ENCODE peak calls at places on chromosomes 5 and 9, in eight cellular contexts. One of them, this sample, is unnamed.

GRCh38 chr5:150625831-150626746 is 14.4 kb upstream of the SYNPO start:
- DNase-seq in K562: no peak
- DNase-seq in stomach: no peak
- DNase-seq in transverse colon: no peak
- DNase-seq in GM12878: peak
- DNase-seq in spleen: no peak
- DNase-seq in HCT116: no peak
- DNase-seq in HepG2: no peak
- DNase-seq in this sample: no peak

GRCh38 chr9:118985851-118986250 is 383.4 kb downstream of the BRINP1 start:
- DNase-seq in K562: no peak
- DNase-seq in stomach: no peak
- DNase-seq in transverse colon: no peak
- DNase-seq in GM12878: no peak
- DNase-seq in spleen: no peak
- DNase-seq in HCT116: no peak
- DNase-seq in HepG2: no peak
- DNase-seq in this sample: no peak

GRCh38 chr5:7494446-7495132 is 98.7 kb downstream of the ADCY2 start:
- DNase-seq in K562: no peak
- DNase-seq in stomach: no peak
- DNase-seq in transverse colon: no peak
- DNase-seq in GM12878: no peak
- DNase-seq in spleen: no peak
- DNase-seq in HCT116: no peak
- DNase-seq in HepG2: no peak
- DNase-seq in this sample: no peak

GRCh38 chr9:33719581-33720374 is 75.6 kb upstream of the PRSS3 start:
- DNase-seq in K562: peak
- DNase-seq in stomach: peak
- DNase-seq in transverse colon: no peak
- DNase-seq in GM12878: no peak
- DNase-seq in spleen: peak
- DNase-seq in HCT116: no peak
- DNase-seq in HepG2: peak
- DNase-seq in this sample: no peak

GRCh38 chr5:81180780-81181179 is 52.3 kb upstream of the CKMT2 start:
- DNase-seq in K562: no peak
- DNase-seq in stomach: no peak
- DNase-seq in transverse colon: no peak
- DNase-seq in GM12878: no peak
- DNase-seq in spleen: no peak
- DNase-seq in HCT116: no peak
- DNase-seq in HepG2: no peak
- DNase-seq in this sample: no peak

GRCh38 chr9:124286292-124286931 is 28.7 kb downstream of the NEK6 start:
- DNase-seq in K562: no peak
- DNase-seq in stomach: peak
- DNase-seq in transverse colon: peak
- DNase-seq in GM12878: peak
- DNase-seq in spleen: no peak
- DNase-seq in HCT116: peak
- DNase-seq in HepG2: no peak
- DNase-seq in this sample: no peak

GRCh38 chr9:120443489-120443888 is 136.5 kb downstream of the CDK5RAP2 start:
- DNase-seq in K562: no peak
- DNase-seq in stomach: no peak
- DNase-seq in transverse colon: no peak
- DNase-seq in GM12878: no peak
- DNase-seq in spleen: no peak
- DNase-seq in HCT116: no peak
- DNase-seq in HepG2: no peak
- DNase-seq in this sample: no peak

GRCh38 chr9:69452110-69452780 is 127.2 kb downstream of the ENTREP1 start:
- DNase-seq in K562: no peak
- DNase-seq in stomach: no peak
- DNase-seq in transverse colon: no peak
- DNase-seq in GM12878: no peak
- DNase-seq in spleen: no peak
- DNase-seq in HCT116: no peak
- DNase-seq in HepG2: no peak
- DNase-seq in this sample: no peak

GRCh38 chr5:61942462-61943049 is 363.4 kb upstream of the KIF2A start:
- DNase-seq in K562: no peak
- DNase-seq in stomach: no peak
- DNase-seq in transverse colon: no peak
- DNase-seq in GM12878: no peak
- DNase-seq in spleen: no peak
- DNase-seq in HCT116: no peak
- DNase-seq in HepG2: no peak
- DNase-seq in this sample: no peak

GRCh38 chr5:175860531-175861045 is 10.8 kb upstream of the CPLX2 start:
- DNase-seq in K562: no peak
- DNase-seq in stomach: no peak
- DNase-seq in transverse colon: no peak
- DNase-seq in GM12878: no peak
- DNase-seq in spleen: no peak
- DNase-seq in HCT116: no peak
- DNase-seq in HepG2: peak
- DNase-seq in this sample: no peak

GRCh38 chr5:30099634-30100033 is 1093.9 kb upstream of the CDH6 start:
- DNase-seq in K562: no peak
- DNase-seq in stomach: no peak
- DNase-seq in transverse colon: no peak
- DNase-seq in GM12878: no peak
- DNase-seq in spleen: no peak
- DNase-seq in HCT116: no peak
- DNase-seq in HepG2: no peak
- DNase-seq in this sample: no peak

GRCh38 chr5:90949469-90950358 is 391.1 kb downstream of the ADGRV1 start:
- DNase-seq in K562: no peak
- DNase-seq in stomach: no peak
- DNase-seq in transverse colon: no peak
- DNase-seq in GM12878: no peak
- DNase-seq in spleen: no peak
- DNase-seq in HCT116: no peak
- DNase-seq in HepG2: peak
- DNase-seq in this sample: no peak

GRCh38 chr5:179817071-179817840 is 3.4 kb upstream of the SQSTM1 start:
- DNase-seq in K562: no peak
- DNase-seq in stomach: no peak
- DNase-seq in transverse colon: no peak
- DNase-seq in GM12878: no peak
- DNase-seq in spleen: peak
- DNase-seq in HCT116: no peak
- DNase-seq in HepG2: no peak
- DNase-seq in this sample: no peak

GRCh38 chr9:103444157-103444556 is 449.0 kb downstream of the CYLC2 start:
- DNase-seq in K562: no peak
- DNase-seq in stomach: no peak
- DNase-seq in transverse colon: no peak
- DNase-seq in GM12878: no peak
- DNase-seq in spleen: no peak
- DNase-seq in HCT116: no peak
- DNase-seq in HepG2: no peak
- DNase-seq in this sample: no peak

GRCh38 chr5:1387876-1388275 is 43.0 kb upstream of the CLPTM1L start:
- DNase-seq in K562: no peak
- DNase-seq in stomach: no peak
- DNase-seq in transverse colon: no peak
- DNase-seq in GM12878: no peak
- DNase-seq in spleen: no peak
- DNase-seq in HCT116: no peak
- DNase-seq in HepG2: no peak
- DNase-seq in this sample: no peak

GRCh38 chr9:113988951-113989780 is 88.9 kb downstream of the AMBP start:
- DNase-seq in K562: no peak
- DNase-seq in stomach: no peak
- DNase-seq in transverse colon: no peak
- DNase-seq in GM12878: no peak
- DNase-seq in spleen: no peak
- DNase-seq in HCT116: no peak
- DNase-seq in HepG2: no peak
- DNase-seq in this sample: no peak

GRCh38 chr5:1383344-1383743 is 38.4 kb upstream of the CLPTM1L start:
- DNase-seq in K562: no peak
- DNase-seq in stomach: no peak
- DNase-seq in transverse colon: no peak
- DNase-seq in GM12878: no peak
- DNase-seq in spleen: peak
- DNase-seq in HCT116: no peak
- DNase-seq in HepG2: no peak
- DNase-seq in this sample: no peak

GRCh38 chr5:174457141-174457678 is 267.2 kb upstream of the MSX2 start:
- DNase-seq in K562: no peak
- DNase-seq in stomach: no peak
- DNase-seq in transverse colon: no peak
- DNase-seq in GM12878: no peak
- DNase-seq in spleen: no peak
- DNase-seq in HCT116: no peak
- DNase-seq in HepG2: no peak
- DNase-seq in this sample: no peak

GRCh38 chr5:153157156-153157555 is 333.3 kb upstream of the GRIA1 start:
- DNase-seq in K562: no peak
- DNase-seq in stomach: no peak
- DNase-seq in transverse colon: no peak
- DNase-seq in GM12878: no peak
- DNase-seq in spleen: no peak
- DNase-seq in HCT116: no peak
- DNase-seq in HepG2: no peak
- DNase-seq in this sample: no peak

DNA sequence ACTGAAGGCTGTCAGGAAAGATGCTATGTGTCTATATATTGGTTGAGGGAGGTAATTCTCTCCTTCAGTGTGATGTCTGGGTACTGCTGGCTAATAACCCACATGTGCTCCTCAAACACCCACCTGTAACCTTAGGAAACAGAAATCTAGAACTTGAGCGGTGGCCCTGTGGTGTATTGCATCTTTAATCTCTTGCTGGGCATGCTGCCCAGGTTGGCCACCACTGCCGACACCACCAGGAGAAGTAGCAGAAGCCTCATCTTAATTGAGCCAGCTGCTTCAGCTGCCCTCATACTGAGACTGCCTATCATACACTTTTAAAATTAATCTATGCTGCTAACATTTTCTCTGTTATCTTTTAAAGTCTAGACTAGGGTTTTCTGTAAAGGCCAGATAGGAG is 103.5 kb upstream of the C5orf63 start:
- DNase-seq in K562: no peak
- DNase-seq in stomach: no peak
- DNase-seq in transverse colon: no peak
- DNase-seq in GM12878: no peak
- DNase-seq in spleen: no peak
- DNase-seq in HCT116: no peak
- DNase-seq in HepG2: no peak
- DNase-seq in this sample: no peak
- TF ChIP-seq POLR2AphosphoS5 in K562: no peak
- TF ChIP-seq POLR2AphosphoS5 in stomach: no peak
- TF ChIP-seq POLR2AphosphoS5 in transverse colon: no peak
- TF ChIP-seq POLR2AphosphoS5 in GM12878: no peak
- TF ChIP-seq POLR2AphosphoS5 in spleen: no peak
- TF ChIP-seq POLR2AphosphoS5 in HCT116: no peak
- TF ChIP-seq POLR2AphosphoS5 in HepG2: no peak
- TF ChIP-seq POLR2AphosphoS5 in this sample: no peak

GRCh38 chr9:5440426-5440825 is 2.7 kb upstream of the PLGRKT start:
- DNase-seq in K562: no peak
- DNase-seq in stomach: no peak
- DNase-seq in transverse colon: no peak
- DNase-seq in GM12878: no peak
- DNase-seq in spleen: no peak
- DNase-seq in HCT116: no peak
- DNase-seq in HepG2: no peak
- DNase-seq in this sample: no peak
- H3K4me3 ChIP-seq in K562: no peak
- H3K4me3 ChIP-seq in stomach: no peak
- H3K4me3 ChIP-seq in transverse colon: no peak
- H3K4me3 ChIP-seq in GM12878: no peak
- H3K4me3 ChIP-seq in spleen: no peak
- H3K4me3 ChIP-seq in HCT116: no peak
- H3K4me3 ChIP-seq in HepG2: no peak
- H3K4me3 ChIP-seq in this sample: no peak

GRCh38 chr5:88263349-88263748 is 5.3 kb downstream of the TMEM161B start:
- DNase-seq in K562: no peak
- DNase-seq in stomach: no peak
- DNase-seq in transverse colon: no peak
- DNase-seq in GM12878: no peak
- DNase-seq in spleen: no peak
- DNase-seq in HCT116: no peak
- DNase-seq in HepG2: no peak
- DNase-seq in this sample: no peak

GRCh38 chr5:88269222-88269771 is 652 bp upstream of the TMEM161B start:
- DNase-seq in K562: peak
- DNase-seq in stomach: no peak
- DNase-seq in transverse colon: peak
- DNase-seq in GM12878: peak
- DNase-seq in spleen: peak
- DNase-seq in HCT116: no peak
- DNase-seq in HepG2: peak
- DNase-seq in this sample: peak

DNA sequence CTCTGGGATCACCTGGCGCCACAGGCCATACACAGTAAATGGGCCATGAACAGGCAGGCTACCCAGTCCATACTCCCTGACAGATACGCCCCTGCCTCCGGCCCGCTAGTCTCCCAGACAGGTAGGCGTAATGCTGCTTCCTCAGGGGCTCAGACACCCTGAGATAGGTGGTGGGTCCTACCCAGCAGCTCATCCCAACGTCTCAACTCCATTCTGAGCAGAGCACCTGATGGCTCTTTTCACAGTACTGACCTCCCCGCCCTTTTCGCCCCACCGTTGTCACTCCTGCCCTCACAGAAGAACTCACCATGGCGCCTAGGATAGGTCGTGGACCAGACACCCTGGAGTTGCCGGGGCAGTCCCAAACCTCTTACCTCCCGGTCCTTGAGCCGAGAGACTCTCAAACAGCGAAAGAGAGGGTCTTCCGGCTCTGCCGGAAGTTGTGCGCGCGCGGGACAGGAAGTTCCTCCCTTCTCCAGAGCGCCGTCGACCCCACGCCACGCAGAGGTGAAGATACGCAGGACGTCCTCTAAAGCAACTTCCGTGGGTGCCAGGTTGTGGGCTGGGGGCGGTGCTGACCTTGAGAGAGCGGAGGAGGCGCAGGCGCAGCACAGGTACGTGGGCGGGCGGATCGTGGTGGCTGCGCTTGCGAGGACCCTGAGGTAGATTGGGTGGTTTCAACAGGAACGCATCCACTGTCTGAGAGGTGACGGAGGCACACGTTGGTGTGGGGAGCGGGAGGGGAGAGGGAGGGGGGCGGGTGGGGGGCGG is at the start of gene TMEM161B:
- DNase-seq in K562: peak
- DNase-seq in stomach: peak
- DNase-seq in transverse colon: peak
- DNase-seq in GM12878: peak
- DNase-seq in spleen: peak
- DNase-seq in HCT116: peak
- DNase-seq in HepG2: peak
- DNase-seq in this sample: peak
- TF ChIP-seq POLR2A in K562: peak
- TF ChIP-seq POLR2A in stomach: no peak
- TF ChIP-seq POLR2A in transverse colon: peak
- TF ChIP-seq POLR2A in GM12878: peak
- TF ChIP-seq POLR2A in spleen: no peak
- TF ChIP-seq POLR2A in HCT116: peak
- TF ChIP-seq POLR2A in HepG2: peak
- TF ChIP-seq POLR2A in this sample: peak

GRCh38 chr9:135610290-135611141 is 28.8 kb downstream of the GLT6D1 start:
- DNase-seq in K562: no peak
- DNase-seq in stomach: no peak
- DNase-seq in transverse colon: no peak
- DNase-seq in GM12878: no peak
- DNase-seq in spleen: no peak
- DNase-seq in HCT116: no peak
- DNase-seq in HepG2: no peak
- DNase-seq in this sample: peak
- TF ChIP-seq POLR2AphosphoS5 in K562: no peak
- TF ChIP-seq POLR2AphosphoS5 in stomach: no peak
- TF ChIP-seq POLR2AphosphoS5 in transverse colon: no peak
- TF ChIP-seq POLR2AphosphoS5 in GM12878: no peak
- TF ChIP-seq POLR2AphosphoS5 in spleen: no peak
- TF ChIP-seq POLR2AphosphoS5 in HCT116: no peak
- TF ChIP-seq POLR2AphosphoS5 in HepG2: no peak
- TF ChIP-seq POLR2AphosphoS5 in this sample: no peak